ENCODE peak calls at places on chromosomes 11 and 22, in ten cellular contexts. One of them, this sample, is unnamed.

GRCh38 chr11:109641549-109641948 is 219.6 kb downstream of the C11orf87 start:
- DNase-seq in suprapubic skin: no peak
- DNase-seq in OCI-LY7: no peak
- DNase-seq in fibroblast of villous mesenchyme: peak; percentile 16
- DNase-seq in lower leg skin: no peak
- DNase-seq in lung: no peak
- DNase-seq in GM12865: peak; percentile 32
- DNase-seq in tibial artery: no peak
- DNase-seq in GM06990: no peak
- DNase-seq in transverse colon: no peak
- DNase-seq in this sample: peak; percentile 62

GRCh38 chr11:71408826-71409225 is 39.4 kb downstream of the DHCR7 start:
- DNase-seq in suprapubic skin: no peak
- DNase-seq in OCI-LY7: no peak
- DNase-seq in fibroblast of villous mesenchyme: no peak
- DNase-seq in lower leg skin: no peak
- DNase-seq in lung: no peak
- DNase-seq in GM12865: no peak
- DNase-seq in tibial artery: no peak
- DNase-seq in GM06990: no peak
- DNase-seq in transverse colon: no peak
- DNase-seq in this sample: no peak

GRCh38 chr22:40416636-40417035 is 46.2 kb downstream of the SGSM3 start:
- DNase-seq in suprapubic skin: no peak
- DNase-seq in OCI-LY7: no peak
- DNase-seq in fibroblast of villous mesenchyme: no peak
- DNase-seq in lower leg skin: no peak
- DNase-seq in lung: no peak
- DNase-seq in GM12865: no peak
- DNase-seq in tibial artery: no peak
- DNase-seq in GM06990: no peak
- DNase-seq in transverse colon: no peak
- DNase-seq in this sample: no peak

GRCh38 chr11:34185926-34186841 is 80.8 kb downstream of the NAT10 start:
- DNase-seq in suprapubic skin: no peak
- DNase-seq in OCI-LY7: no peak
- DNase-seq in fibroblast of villous mesenchyme: no peak
- DNase-seq in lower leg skin: no peak
- DNase-seq in lung: no peak
- DNase-seq in GM12865: no peak
- DNase-seq in tibial artery: no peak
- DNase-seq in GM06990: no peak
- DNase-seq in transverse colon: no peak
- DNase-seq in this sample: peak; percentile 30

GRCh38 chr11:118789501-118790356 is 1.2 kb downstream of the DDX6 start:
- DNase-seq in suprapubic skin: no peak
- DNase-seq in OCI-LY7: peak; percentile 68
- DNase-seq in fibroblast of villous mesenchyme: peak; percentile 46
- DNase-seq in lower leg skin: no peak
- DNase-seq in lung: no peak
- DNase-seq in GM12865: peak; percentile 68
- DNase-seq in tibial artery: peak; percentile 68
- DNase-seq in GM06990: peak; percentile 13
- DNase-seq in transverse colon: no peak
- DNase-seq in this sample: peak; percentile 26

GRCh38 chr11:2570211-2570811 is 125.5 kb downstream of the KCNQ1 start:
- DNase-seq in suprapubic skin: no peak
- DNase-seq in OCI-LY7: no peak
- DNase-seq in fibroblast of villous mesenchyme: no peak
- DNase-seq in lower leg skin: no peak
- DNase-seq in lung: no peak
- DNase-seq in GM12865: no peak
- DNase-seq in tibial artery: peak; percentile 51
- DNase-seq in GM06990: no peak
- DNase-seq in transverse colon: no peak
- DNase-seq in this sample: no peak

GRCh38 chr11:3223932-3224729 is 5.5 kb upstream of the MRGPRG start:
- DNase-seq in suprapubic skin: peak; percentile 74
- DNase-seq in OCI-LY7: no peak
- DNase-seq in fibroblast of villous mesenchyme: no peak
- DNase-seq in lower leg skin: peak; percentile 82
- DNase-seq in lung: no peak
- DNase-seq in GM12865: no peak
- DNase-seq in tibial artery: peak; percentile 63
- DNase-seq in GM06990: no peak
- DNase-seq in transverse colon: no peak
- DNase-seq in this sample: no peak

GRCh38 chr11:74678591-74679512 is 52.4 kb downstream of the CHRDL2 start:
- DNase-seq in suprapubic skin: peak; percentile 21
- DNase-seq in OCI-LY7: no peak
- DNase-seq in fibroblast of villous mesenchyme: peak; percentile 64
- DNase-seq in lower leg skin: peak; percentile 49
- DNase-seq in lung: no peak
- DNase-seq in GM12865: no peak
- DNase-seq in tibial artery: peak; percentile 46
- DNase-seq in GM06990: no peak
- DNase-seq in transverse colon: no peak
- DNase-seq in this sample: peak; percentile 73

GRCh38 chr11:37747121-37747520 is 1149.1 kb upstream of the RAG2 start:
- DNase-seq in suprapubic skin: no peak
- DNase-seq in OCI-LY7: no peak
- DNase-seq in fibroblast of villous mesenchyme: no peak
- DNase-seq in lower leg skin: no peak
- DNase-seq in lung: no peak
- DNase-seq in GM12865: no peak
- DNase-seq in tibial artery: no peak
- DNase-seq in GM06990: no peak
- DNase-seq in transverse colon: no peak
- DNase-seq in this sample: no peak

GRCh38 chr11:117509543-117509942 is 181.9 kb downstream of the CEP164 start:
- DNase-seq in suprapubic skin: no peak
- DNase-seq in OCI-LY7: no peak
- DNase-seq in fibroblast of villous mesenchyme: no peak
- DNase-seq in lower leg skin: no peak
- DNase-seq in lung: no peak
- DNase-seq in GM12865: no peak
- DNase-seq in tibial artery: no peak
- DNase-seq in GM06990: no peak
- DNase-seq in transverse colon: no peak
- DNase-seq in this sample: no peak

GRCh38 chr22:20116376-20116950 is 559 bp downstream of the RANBP1 start:
- DNase-seq in suprapubic skin: no peak
- DNase-seq in OCI-LY7: no peak
- DNase-seq in fibroblast of villous mesenchyme: no peak
- DNase-seq in lower leg skin: no peak
- DNase-seq in lung: no peak
- DNase-seq in GM12865: no peak
- DNase-seq in tibial artery: no peak
- DNase-seq in GM06990: no peak
- DNase-seq in transverse colon: no peak
- DNase-seq in this sample: no peak

GRCh38 chr11:119041821-119042514 is 11.3 kb upstream of the SLC37A4 start:
- DNase-seq in suprapubic skin: no peak
- DNase-seq in OCI-LY7: no peak
- DNase-seq in fibroblast of villous mesenchyme: no peak
- DNase-seq in lower leg skin: no peak
- DNase-seq in lung: no peak
- DNase-seq in GM12865: no peak
- DNase-seq in tibial artery: no peak
- DNase-seq in GM06990: no peak
- DNase-seq in transverse colon: no peak
- DNase-seq in this sample: no peak

DNA sequence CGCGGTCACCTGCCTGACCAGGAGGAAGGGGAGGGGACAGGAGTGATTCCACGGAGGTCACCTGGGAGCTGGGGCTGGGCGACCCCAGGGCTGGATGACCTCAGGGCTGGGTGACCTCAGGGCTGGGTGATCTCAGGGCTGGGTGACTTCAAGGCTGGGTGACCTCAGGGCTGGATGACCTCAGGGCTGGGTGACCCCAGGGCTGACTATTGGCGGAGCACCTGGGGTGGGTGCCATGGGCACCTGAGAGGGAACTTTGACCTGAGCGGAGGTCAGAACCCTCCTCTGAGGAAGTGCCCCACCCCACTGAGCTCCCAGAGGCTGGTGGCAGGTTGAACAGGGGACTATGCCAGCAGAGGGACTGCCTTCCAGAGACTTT is 11.8 kb upstream of the MPPED1 start:
- DNase-seq in suprapubic skin: no peak
- DNase-seq in OCI-LY7: no peak
- DNase-seq in fibroblast of villous mesenchyme: no peak
- DNase-seq in lower leg skin: no peak
- DNase-seq in lung: no peak
- DNase-seq in GM12865: no peak
- DNase-seq in tibial artery: no peak
- DNase-seq in GM06990: no peak
- DNase-seq in transverse colon: no peak
- DNase-seq in this sample: no peak
- H3K4me3 ChIP-seq in suprapubic skin: no peak overlapping the region
- H3K4me3 ChIP-seq in OCI-LY7: no peak overlapping the region
- H3K4me3 ChIP-seq in fibroblast of villous mesenchyme: no peak overlapping the region
- H3K4me3 ChIP-seq in lower leg skin: no peak overlapping the region
- H3K4me3 ChIP-seq in lung: no peak overlapping the region
- H3K4me3 ChIP-seq in GM12865: no peak overlapping the region
- H3K4me3 ChIP-seq in tibial artery: no peak overlapping the region
- H3K4me3 ChIP-seq in GM06990: no peak overlapping the region
- H3K4me3 ChIP-seq in transverse colon: no peak overlapping the region
- H3K4me3 ChIP-seq in this sample: no peak overlapping the region

DNA sequence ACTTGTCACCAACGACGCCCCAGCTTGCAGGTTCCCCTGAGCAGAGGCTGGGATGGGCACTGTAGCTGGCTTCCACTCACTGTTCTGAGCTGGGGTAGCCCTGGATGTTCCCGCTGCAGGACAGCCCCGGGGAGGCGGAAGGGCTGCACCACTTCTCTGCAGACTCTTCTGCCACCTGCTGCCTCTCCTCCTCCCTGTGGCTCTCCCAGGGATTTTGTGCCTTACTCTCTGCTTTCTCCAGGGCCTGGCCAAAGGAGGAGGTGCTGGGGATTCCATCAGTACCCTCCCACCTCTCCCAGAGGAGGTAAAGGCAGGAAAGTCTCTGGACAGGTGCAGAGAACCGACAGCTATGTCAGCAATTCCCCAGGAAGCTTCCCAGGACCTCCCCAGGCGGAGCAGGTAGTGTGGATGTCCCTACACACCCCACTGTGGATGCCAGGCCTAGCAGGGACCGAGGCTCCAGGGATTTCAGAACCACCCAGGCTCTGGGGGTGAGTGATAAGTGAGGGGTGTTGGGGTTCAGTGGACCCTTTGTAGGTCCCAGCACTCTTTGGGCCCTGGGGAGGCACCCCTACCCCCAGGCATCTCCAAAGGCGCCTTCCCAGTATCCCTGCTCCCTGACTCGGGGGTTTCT is 11.3 kb downstream of the DUSP8 start:
- DNase-seq in suprapubic skin: no peak
- DNase-seq in OCI-LY7: no peak
- DNase-seq in fibroblast of villous mesenchyme: no peak
- DNase-seq in lower leg skin: no peak
- DNase-seq in lung: no peak
- DNase-seq in GM12865: no peak
- DNase-seq in tibial artery: no peak
- DNase-seq in GM06990: no peak
- DNase-seq in transverse colon: no peak
- DNase-seq in this sample: no peak
- TF ChIP-seq CTCF in suprapubic skin: no peak
- TF ChIP-seq CTCF in OCI-LY7: no peak
- TF ChIP-seq CTCF in fibroblast of villous mesenchyme: no peak
- TF ChIP-seq CTCF in lower leg skin: no peak
- TF ChIP-seq CTCF in lung: no peak
- TF ChIP-seq CTCF in GM12865: no peak
- TF ChIP-seq CTCF in tibial artery: no peak
- TF ChIP-seq CTCF in GM06990: no peak
- TF ChIP-seq CTCF in transverse colon: no peak
- TF ChIP-seq CTCF in this sample: no peak

GRCh38 chr22:46064236-46064965 is 85.9 kb upstream of the PPARA start:
- DNase-seq in suprapubic skin: peak; percentile 79
- DNase-seq in OCI-LY7: no peak
- DNase-seq in fibroblast of villous mesenchyme: peak; percentile 27
- DNase-seq in lower leg skin: peak; percentile 86
- DNase-seq in lung: no peak
- DNase-seq in GM12865: no peak
- DNase-seq in tibial artery: peak; percentile 74
- DNase-seq in GM06990: no peak
- DNase-seq in transverse colon: peak; percentile 6
- DNase-seq in this sample: no peak
- H3K4me3 ChIP-seq in suprapubic skin: peak overlapping the region; percentile 79
- H3K4me3 ChIP-seq in OCI-LY7: no peak overlapping the region
- H3K4me3 ChIP-seq in fibroblast of villous mesenchyme: no peak overlapping the region
- H3K4me3 ChIP-seq in lower leg skin: no peak overlapping the region
- H3K4me3 ChIP-seq in lung: no peak overlapping the region
- H3K4me3 ChIP-seq in GM12865: no peak overlapping the region
- H3K4me3 ChIP-seq in tibial artery: peak overlapping the region; percentile 39
- H3K4me3 ChIP-seq in GM06990: no peak overlapping the region
- H3K4me3 ChIP-seq in transverse colon: peak overlapping the region; percentile 63
- H3K4me3 ChIP-seq in this sample: no peak overlapping the region

GRCh38 chr11:36540998-36541397 is 26.8 kb upstream of the RAG1 start:
- DNase-seq in suprapubic skin: no peak
- DNase-seq in OCI-LY7: peak; percentile 48
- DNase-seq in fibroblast of villous mesenchyme: peak; percentile 58
- DNase-seq in lower leg skin: no peak
- DNase-seq in lung: no peak
- DNase-seq in GM12865: peak; percentile 77
- DNase-seq in tibial artery: no peak
- DNase-seq in GM06990: peak; percentile 29
- DNase-seq in transverse colon: peak; percentile 51
- DNase-seq in this sample: peak; percentile 69
- TF ChIP-seq CTCF in suprapubic skin: no peak
- TF ChIP-seq CTCF in OCI-LY7: peak; percentile 60
- TF ChIP-seq CTCF in fibroblast of villous mesenchyme: peak; percentile 39
- TF ChIP-seq CTCF in lower leg skin: no peak
- TF ChIP-seq CTCF in lung: peak; percentile 5
- TF ChIP-seq CTCF in GM12865: peak; percentile 49
- TF ChIP-seq CTCF in tibial artery: no peak
- TF ChIP-seq CTCF in GM06990: peak; percentile 54
- TF ChIP-seq CTCF in transverse colon: peak; percentile 31
- TF ChIP-seq CTCF in this sample: peak; percentile 46

DNA sequence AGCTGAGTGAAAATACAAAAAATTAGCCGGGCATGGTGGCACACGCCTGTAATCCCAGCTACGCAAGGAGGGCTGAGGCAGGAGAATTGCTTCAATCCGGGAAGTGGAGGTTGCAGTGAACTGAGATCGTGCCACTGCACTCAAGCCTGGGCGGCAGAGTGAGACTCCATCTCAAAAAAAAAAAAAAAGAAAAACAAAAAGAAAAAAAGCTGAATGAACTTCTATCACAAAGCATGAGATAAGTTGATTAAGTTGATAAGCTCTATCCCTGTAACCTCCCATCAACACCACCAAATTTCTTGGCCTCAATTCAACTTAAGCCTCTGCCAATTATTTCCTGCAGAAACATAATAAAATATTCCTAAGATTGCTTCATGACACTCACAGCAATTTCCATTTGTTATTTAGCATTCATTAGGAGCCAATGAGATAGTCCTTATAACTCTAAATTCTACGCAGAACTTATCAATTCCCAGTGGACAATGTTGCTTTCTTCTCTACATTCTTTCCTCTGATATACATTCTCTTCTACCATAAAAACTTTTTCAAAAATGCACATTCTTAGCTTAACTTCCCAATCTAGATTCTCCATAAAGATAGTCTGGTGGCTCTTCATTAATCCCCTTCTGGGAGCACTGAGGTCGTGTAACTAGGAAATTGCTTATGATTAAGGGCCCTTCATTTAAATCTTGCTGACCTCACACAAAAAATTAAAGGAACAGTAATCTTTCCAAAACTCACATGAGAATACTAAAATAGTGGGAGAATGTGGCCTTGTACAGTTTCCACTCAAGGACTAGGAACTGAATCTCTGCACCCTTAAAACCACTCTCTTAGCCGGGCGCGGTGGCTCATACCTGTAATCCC is 2.9 kb downstream of the AMBRA1 start:
- DNase-seq in suprapubic skin: no peak
- DNase-seq in OCI-LY7: no peak
- DNase-seq in fibroblast of villous mesenchyme: no peak
- DNase-seq in lower leg skin: no peak
- DNase-seq in lung: no peak
- DNase-seq in GM12865: no peak
- DNase-seq in tibial artery: no peak
- DNase-seq in GM06990: no peak
- DNase-seq in transverse colon: no peak
- DNase-seq in this sample: no peak
- H3K4me3 ChIP-seq in suprapubic skin: peak overlapping the region; percentile 13
- H3K4me3 ChIP-seq in OCI-LY7: no peak overlapping the region
- H3K4me3 ChIP-seq in fibroblast of villous mesenchyme: peak overlapping the region; percentile 12
- H3K4me3 ChIP-seq in lower leg skin: no peak overlapping the region
- H3K4me3 ChIP-seq in lung: no peak overlapping the region
- H3K4me3 ChIP-seq in GM12865: no peak overlapping the region
- H3K4me3 ChIP-seq in tibial artery: no peak overlapping the region
- H3K4me3 ChIP-seq in GM06990: no peak overlapping the region
- H3K4me3 ChIP-seq in transverse colon: peak overlapping the region; percentile 7
- H3K4me3 ChIP-seq in this sample: no peak overlapping the region

This sample was measured in fibroblast of pulmonary artery.